ENCODE peak calls at places on chromosome 20, in five cellular contexts. C, Y, N, U and Q are unnamed samples.
A peak's percentile ranks its signal among the peaks of the same experiment; 100 is the strongest.

GRCh38 chr20:3166913-3167342 is 6.4 kb downstream of the LZTS3 start:
- DNase-seq in C (no peak), Y (no peak), N (no peak), U (no peak), Q (no peak)

GRCh38 chr20:14637441-14637840 is 300.0 kb upstream of the FLRT3 start:
- DNase-seq in C (no peak), Y (no peak), N (no peak), U (no peak), Q (no peak)

GRCh38 chr20:8094415-8094818 is 37.6 kb upstream of the PLCB1 start:
- DNase-seq in C (no peak), Y (no peak), N (peak; percentile 67), U (peak; percentile 92), Q (peak; percentile 54)

GRCh38 chr20:57179265-57179664 is 87.2 kb downstream of the BMP7 start:
- DNase-seq in C (peak; percentile 28), Y (no peak), N (peak; percentile 7), U (no peak), Q (no peak)

GRCh38 chr20:15039088-15039762 is 701.8 kb upstream of the FLRT3 start:
- DNase-seq in C (no peak), Y (no peak), N (no peak), U (no peak), Q (no peak)

GRCh38 chr20:14334306-14334930 is 3.0 kb downstream of the FLRT3 start:
- DNase-seq in C (peak; percentile 63), Y (no peak), N (peak; percentile 48), U (peak; percentile 76), Q (peak; percentile 55)

GRCh38 chr20:8183526-8183925 is 51.5 kb downstream of the PLCB1 start:
- DNase-seq in C (no peak), Y (no peak), N (peak; percentile 22), U (no peak), Q (no peak)

GRCh38 chr20:13220857-13221297 is at the start of gene ISM1:
- DNase-seq in C (peak; percentile 30), Y (no peak), N (no peak), U (no peak), Q (no peak)

GRCh38 chr20:21002486-21002885 is 103.7 kb downstream of the LINC00237 start:
- DNase-seq in C (no peak), Y (no peak), N (no peak), U (no peak), Q (no peak)

GRCh38 chr20:50694379-50695143 is 3.2 kb upstream of the RIPOR3 start:
- DNase-seq in C (no peak), Y (no peak), N (peak; percentile 21), U (no peak), Q (no peak)

GRCh38 chr20:44038681-44039123 is 124.0 kb downstream of the TOX2 start:
- DNase-seq in C (no peak), Y (no peak), N (peak; percentile 37), U (no peak), Q (no peak)

DNA sequence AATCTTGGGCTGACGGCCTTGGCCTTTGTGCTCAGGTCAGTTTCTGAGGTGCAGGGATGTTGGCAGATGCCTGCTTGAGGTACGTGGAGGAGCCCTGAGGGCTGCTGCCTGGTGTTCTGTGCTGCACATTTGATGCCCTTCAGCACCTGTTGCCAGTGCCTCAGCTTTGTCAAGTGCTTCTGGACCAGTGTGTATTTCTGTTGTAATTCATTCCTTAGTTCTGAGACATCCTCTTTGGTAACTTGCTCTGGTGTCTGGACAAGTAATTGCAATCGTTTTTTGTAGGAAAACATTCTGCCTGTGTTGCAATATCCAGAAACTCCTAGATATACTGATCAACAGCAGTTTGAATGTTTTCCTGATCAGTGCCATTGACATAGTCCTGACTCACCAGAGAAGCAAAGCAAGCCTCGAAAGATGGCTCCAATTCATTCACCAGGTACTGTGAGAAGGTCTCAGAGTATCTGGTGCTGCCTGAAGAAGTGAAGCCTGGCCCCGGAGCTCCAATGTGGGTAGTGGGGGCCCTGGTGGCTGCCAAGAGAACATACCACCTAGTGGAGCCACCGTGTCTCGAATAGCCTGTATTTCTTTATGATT is 26.7 kb downstream of the ZNF337 start:
- DNase-seq in C (peak; percentile 65), Y (no peak), N (peak; percentile 88), U (peak; percentile 85), Q (no peak)
- TF ChIP-seq CTCF in C (peak; percentile 52), Y (no peak), N (peak; percentile 22), U (peak; percentile 20), Q (no peak)

GRCh38 chr20:34150616-34151015 is 38.6 kb upstream of the EIF2S2 start:
- DNase-seq in C (no peak), Y (no peak), N (peak; percentile 60), U (no peak), Q (no peak)
- H3K4me3 ChIP-seq in C (no peak overlapping the region), Y (no peak overlapping the region), N (no peak overlapping the region), U (no peak overlapping the region), Q (no peak overlapping the region)

GRCh38 chr20:38601216-38602184 is at the start of gene ARHGAP40:
- DNase-seq in C (peak; percentile 68), Y (no peak), N (no peak), U (no peak), Q (no peak)
- TF ChIP-seq CTCF in C (peak; percentile 30), Y (no peak), N (peak; percentile 3), U (no peak), Q (no peak)

GRCh38 chr20:17682889-17683198 is 802 bp upstream of the RRBP1 start:
- DNase-seq in C (no peak), Y (no peak), N (no peak), U (no peak), Q (no peak)
- H3K4me3 ChIP-seq in C (peak overlapping the region; percentile 55), Y (peak overlapping the region; percentile 92), N (peak overlapping the region; percentile 68), U (peak overlapping the region; percentile 60), Q (peak overlapping the region; percentile 58)

GRCh38 chr20:62907377-62908317 is 18.7 kb downstream of the DIDO1 start:
- DNase-seq in C (peak; percentile 68), Y (no peak), N (no peak), U (no peak), Q (no peak)
- TF ChIP-seq CTCF in C (peak; percentile 72), Y (no peak), N (peak; percentile 52), U (peak; percentile 56), Q (peak; percentile 41)

GRCh38 chr20:38725959-38726848 is 1.9 kb downstream of the SLC32A1 start:
- DNase-seq in C (peak; percentile 96), Y (no peak), N (peak; percentile 8), U (peak; percentile 34), Q (peak; percentile 12)

GRCh38 chr20:38725458-38725958 is 1.2 kb downstream of the SLC32A1 start:
- DNase-seq in C (no peak), Y (no peak), N (no peak), U (no peak), Q (no peak)

GRCh38 chr20:38723069-38723981 is 961 bp upstream of the SLC32A1 start:
- DNase-seq in C (peak; percentile 61), Y (no peak), N (peak; percentile 20), U (peak; percentile 23), Q (peak; percentile 42)

GRCh38 chr20:38723982-38724602 is at the start of gene SLC32A1:
- DNase-seq in C (peak; percentile 80), Y (no peak), N (no peak), U (no peak), Q (no peak)

DNA sequence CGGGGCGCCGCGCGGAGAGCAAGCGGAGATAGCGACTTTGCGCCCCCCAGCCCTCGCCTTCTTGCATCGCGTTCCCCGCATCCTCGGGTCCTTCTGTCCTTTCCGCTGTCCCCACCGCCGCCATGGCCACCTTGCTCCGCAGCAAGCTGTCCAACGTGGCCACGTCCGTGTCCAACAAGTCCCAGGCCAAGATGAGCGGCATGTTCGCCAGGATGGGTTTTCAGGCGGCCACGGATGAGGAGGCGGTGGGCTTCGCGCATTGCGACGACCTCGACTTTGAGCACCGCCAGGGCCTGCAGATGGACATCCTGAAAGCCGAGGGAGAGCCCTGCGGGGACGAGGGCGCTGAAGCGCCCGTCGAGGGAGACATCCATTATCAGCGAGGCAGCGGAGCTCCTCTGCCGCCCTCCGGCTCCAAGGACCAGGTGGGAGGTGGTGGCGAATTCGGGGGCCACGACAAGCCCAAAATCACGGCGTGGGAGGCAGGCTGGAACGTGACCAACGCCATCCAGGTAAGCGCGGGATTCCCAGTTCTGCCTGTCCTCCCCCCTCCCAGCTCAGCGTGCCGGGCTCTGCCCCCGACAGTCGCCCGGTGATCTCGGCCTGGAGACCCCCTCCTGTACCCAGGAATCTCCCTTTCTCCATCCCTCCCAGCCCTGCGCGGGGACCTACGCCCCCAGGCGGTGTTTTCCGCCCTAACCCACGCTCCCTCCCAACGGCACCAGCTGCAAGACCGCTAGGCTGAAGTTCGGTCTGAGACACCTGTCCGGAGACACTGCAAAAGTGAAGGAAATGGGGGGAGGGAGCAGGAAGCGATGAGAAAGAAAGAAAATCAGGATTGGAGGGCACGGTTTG is 544 bp downstream of the SLC32A1 start:
- DNase-seq in C (peak; percentile 92), Y (no peak), N (no peak), U (no peak), Q (no peak)
- H3K4me3 ChIP-seq in C (peak overlapping the region; percentile 61), Y (peak overlapping the region; percentile 50), N (no peak overlapping the region), U (no peak overlapping the region), Q (no peak overlapping the region)

GRCh38 chr20:4234128-4234527 is 218.8 kb upstream of the RNF24 start:
- DNase-seq in C (no peak), Y (no peak), N (peak; percentile 95), U (peak; percentile 98), Q (peak; percentile 50)

GRCh38 chr20:4235512-4236043 is 220.2 kb upstream of the RNF24 start:
- DNase-seq in C (no peak), Y (no peak), N (no peak), U (no peak), Q (no peak)

GRCh38 chr20:4230651-4231050 is 215.3 kb upstream of the RNF24 start:
- DNase-seq in C (no peak), Y (no peak), N (no peak), U (no peak), Q (no peak)

GRCh38 chr20:4234664-4235063 is 219.3 kb upstream of the RNF24 start:
- DNase-seq in C (no peak), Y (no peak), N (no peak), U (no peak), Q (no peak)

DNA sequence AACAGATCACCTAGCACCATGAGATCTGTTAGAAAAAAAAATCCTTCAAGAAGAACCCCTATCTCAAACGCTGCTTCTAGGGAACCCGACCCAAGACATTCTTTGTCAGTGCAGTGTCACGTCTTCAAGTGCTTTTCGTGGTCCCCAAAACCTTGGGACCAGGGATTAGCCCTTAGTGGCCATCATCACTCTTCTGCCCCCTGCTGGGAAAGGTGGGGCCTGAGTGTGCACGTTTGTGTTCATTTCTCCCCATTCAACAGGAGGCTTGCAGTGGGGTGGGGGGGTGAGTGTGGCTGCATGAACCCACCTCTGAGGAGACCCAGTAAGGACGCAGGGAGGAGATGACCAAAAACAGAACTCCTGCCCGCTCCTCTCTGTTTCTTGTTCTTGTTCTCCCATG is 218.2 kb upstream of the RNF24 start:
- DNase-seq in C (peak; percentile 17), Y (no peak), N (no peak), U (no peak), Q (no peak)
- TF ChIP-seq CTCF in C (peak; percentile 17), Y (no peak), N (peak; percentile 27), U (peak; percentile 37), Q (peak; percentile 16)

GRCh38 chr20:63554361-63555278 is 661 bp downstream of the FNDC11 start:
- DNase-seq in C (peak; percentile 38), Y (no peak), N (no peak), U (no peak), Q (no peak)
- H3K4me3 ChIP-seq in C (peak overlapping the region; percentile 94), Y (peak overlapping the region; percentile 77), N (peak overlapping the region; percentile 66), U (peak overlapping the region; percentile 64), Q (peak overlapping the region; percentile 48)